ENCODE peak calls at places on chromosomes 2 and 18, in seven cellular contexts. U, I, J, S, H, P and O are unnamed samples.

GRCh38 chr18:9441061-9441460 is 34.3 kb upstream of the RALBP1 start:
- DNase-seq in U (no peak), I (no peak), J (no peak), S (no peak), H (no peak), P (no peak), O (no peak)

GRCh38 chr2:56008661-56009411 is 85.3 kb upstream of the EFEMP1 start:
- DNase-seq in U (no peak), I (no peak), J (peak), S (peak), H (peak), P (peak), O (no peak)

GRCh38 chr18:55795101-55795669 is 207.2 kb upstream of the TCF4 start:
- DNase-seq in U (no peak), I (no peak), J (no peak), S (no peak), H (no peak), P (no peak), O (no peak)

GRCh38 chr2:7649461-7650228 is 732.4 kb downstream of the RNF144A start:
- DNase-seq in U (no peak), I (no peak), J (no peak), S (no peak), H (no peak), P (no peak), O (no peak)

GRCh38 chr2:207692206-207693065 is 19.0 kb upstream of the CCNYL1 start:
- DNase-seq in U (peak), I (peak), J (peak), S (no peak), H (peak), P (peak), O (no peak)

GRCh38 chr2:143553261-143553660 is 424.0 kb downstream of the ARHGAP15 start:
- DNase-seq in U (no peak), I (peak), J (no peak), S (no peak), H (no peak), P (no peak), O (no peak)

GRCh38 chr2:169983506-169983905 is 156.3 kb downstream of the UBR3 start:
- DNase-seq in U (no peak), I (no peak), J (no peak), S (peak), H (no peak), P (no peak), O (no peak)

GRCh38 chr2:131063501-131064283 is 29.6 kb downstream of the FAM168B start:
- DNase-seq in U (no peak), I (no peak), J (no peak), S (no peak), H (no peak), P (no peak), O (no peak)

GRCh38 chr2:120480346-120480902 is 134.5 kb downstream of the INHBB start:
- DNase-seq in U (no peak), I (no peak), J (no peak), S (no peak), H (no peak), P (no peak), O (no peak)

GRCh38 chr18:21706386-21706865 is 1.9 kb upstream of the ABHD3 start:
- DNase-seq in U (no peak), I (no peak), J (no peak), S (no peak), H (no peak), P (no peak), O (no peak)

GRCh38 chr18:46894124-46894523 is 23.2 kb downstream of the PIAS2 start:
- DNase-seq in U (no peak), I (peak), J (no peak), S (no peak), H (no peak), P (no peak), O (no peak)

GRCh38 chr2:48112911-48113687 is 206.8 kb upstream of the FBXO11 start:
- DNase-seq in U (no peak), I (no peak), J (no peak), S (peak), H (no peak), P (no peak), O (no peak)

GRCh38 chr2:36530178-36530982 is 67.6 kb downstream of the FEZ2 start:
- DNase-seq in U (no peak), I (no peak), J (no peak), S (peak), H (no peak), P (no peak), O (no peak)

GRCh38 chr2:75548036-75548573 is 12.6 kb downstream of the EVA1A start:
- DNase-seq in U (no peak), I (no peak), J (peak), S (no peak), H (peak), P (peak), O (no peak)

GRCh38 chr2:127463155-127463991 is 45.1 kb downstream of the PROC start:
- DNase-seq in U (no peak), I (no peak), J (no peak), S (no peak), H (no peak), P (no peak), O (no peak)